ENCODE peak calls at places on chromosomes 16 and 17, in eight cellular contexts. I is aorta; J is A549; R is upper lobe of right lung; N is mammary epithelial cell; F is right cardiac atrium; S is CD4-positive, CD25-positive, alpha-beta regulatory T cell; C is effector memory CD4-positive, alpha-beta T cell. G is an unnamed sample. For H3K4me1, the result is how much of the 10 kb centered on the place peaks cover.

GRCh38 chr16:2438121-2438520 is 8.9 kb downstream of the CCNF start:
- DNase-seq in I (no peak), J (no peak), R (no peak), N (no peak), F (no peak), S (no peak), C (no peak), G (no peak)

GRCh38 chr16:74627506-74628220 is 20.7 kb upstream of the GLG1 start:
- DNase-seq in I (no peak), J (no peak), R (no peak), N (no peak), F (no peak), S (peak), C (no peak), G (no peak)

GRCh38 chr17:2101448-2102257 is 46.8 kb downstream of the HIC1 start:
- DNase-seq in I (no peak), J (no peak), R (peak), N (peak), F (no peak), S (peak), C (peak), G (peak)

GRCh38 chr16:12319464-12320030 is 343.0 kb downstream of the SNX29 start:
- DNase-seq in I (no peak), J (no peak), R (no peak), N (no peak), F (no peak), S (no peak), C (no peak), G (no peak)

GRCh38 chr16:82043680-82044584 is 8.9 kb downstream of the HSD17B2 start:
- DNase-seq in I (no peak), J (no peak), R (no peak), N (peak), F (no peak), S (no peak), C (no peak), G (no peak)

GRCh38 chr17:61443475-61443882 is 8.7 kb upstream of the TBX4 start:
- DNase-seq in I (no peak), J (no peak), R (no peak), N (no peak), F (no peak), S (no peak), C (no peak), G (no peak)

GRCh38 chr16:80161799-80162380 is 378.9 kb upstream of the DYNLRB2 start:
- DNase-seq in I (no peak), J (no peak), R (no peak), N (no peak), F (no peak), S (no peak), C (no peak), G (no peak)

GRCh38 chr17:7132511-7133094 is 18.0 kb upstream of the ASGR2 start:
- DNase-seq in I (peak), J (no peak), R (peak), N (no peak), F (no peak), S (peak), C (peak), G (peak)

GRCh38 chr16:84585886-84586285 is 32.0 kb downstream of the COTL1 start:
- DNase-seq in I (no peak), J (peak), R (no peak), N (no peak), F (no peak), S (no peak), C (no peak), G (no peak)

GRCh38 chr16:2039286-2040030 is 8.2 kb downstream of the NTHL1 start:
- DNase-seq in I (no peak), J (peak), R (peak), N (no peak), F (peak), S (no peak), C (no peak), G (no peak)

GRCh38 chr16:48041861-48042435 is 113.8 kb downstream of the ABCC12 start:
- DNase-seq in I (no peak), J (peak), R (no peak), N (peak), F (no peak), S (no peak), C (no peak), G (no peak)

GRCh38 chr17:30323895-30324319 is 9.9 kb downstream of the TMIGD1 start:
- DNase-seq in I (no peak), J (peak), R (no peak), N (peak), F (peak), S (no peak), C (peak), G (peak)

GRCh38 chr17:4101127-4101798 is 41.6 kb downstream of the ZZEF1 start:
- DNase-seq in I (no peak), J (peak), R (no peak), N (no peak), F (no peak), S (peak), C (peak), G (no peak)

GRCh38 chr17:49224997-49225337 is 5.6 kb downstream of the PHOSPHO1 start:
- DNase-seq in I (no peak), J (no peak), R (no peak), N (no peak), F (no peak), S (no peak), C (no peak), G (no peak)

GRCh38 chr17:27321372-27321771 is 27.5 kb downstream of the WSB1 start:
- DNase-seq in I (no peak), J (no peak), R (no peak), N (no peak), F (no peak), S (no peak), C (no peak), G (no peak)

GRCh38 chr17:13597723-13598347 is 3.9 kb downstream of the HS3ST3A1 start:
- DNase-seq in I (no peak), J (peak), R (no peak), N (peak), F (peak), S (peak), C (no peak), G (peak)

GRCh38 chr17:5758651-5759050 is 174.3 kb upstream of the NLRP1 start:
- DNase-seq in I (no peak), J (peak), R (no peak), N (peak), F (no peak), S (peak), C (no peak), G (no peak)

GRCh38 chr17:17628388-17629008 is 37.0 kb upstream of the PEMT start:
- DNase-seq in I (no peak), J (no peak), R (no peak), N (no peak), F (no peak), S (peak), C (no peak), G (peak)

GRCh38 chr17:83125515-83126274 is 46.3 kb downstream of the METRNL start:
- DNase-seq in I (peak), J (no peak), R (peak), N (peak), F (peak), S (peak), C (no peak), G (no peak)

GRCh38 chr16:11636172-11636721 is 32.0 kb upstream of the SNN start:
- DNase-seq in I (no peak), J (no peak), R (no peak), N (no peak), F (no peak), S (peak), C (no peak), G (no peak)

GRCh38 chr17:48374650-48375230 is 55.3 kb downstream of the SKAP1 start:
- DNase-seq in I (no peak), J (peak), R (no peak), N (peak), F (no peak), S (peak), C (no peak), G (no peak)

GRCh38 chr17:5676012-5676411 is 91.7 kb upstream of the NLRP1 start:
- DNase-seq in I (no peak), J (no peak), R (no peak), N (no peak), F (no peak), S (no peak), C (no peak), G (no peak)

GRCh38 chr17:35448214-35448898 is at the start of gene SLFN13:
- DNase-seq in I (peak), J (peak), R (peak), N (peak), F (peak), S (peak), C (peak), G (peak)

GRCh38 chr16:27598921-27599565 is 49.1 kb downstream of the KATNIP start:
- DNase-seq in I (no peak), J (no peak), R (no peak), N (no peak), F (no peak), S (no peak), C (no peak), G (no peak)

GRCh38 chr16:10579965-10580918 is at the start of gene EMP2:
- DNase-seq in I (peak), J (peak), R (peak), N (peak), F (peak), S (no peak), C (no peak), G (no peak)

GRCh38 chr17:1617620-1618174 is 10.9 kb downstream of the SLC43A2 start:
- DNase-seq in I (no peak), J (peak), R (no peak), N (no peak), F (peak), S (no peak), C (no peak), G (no peak)

GRCh38 chr17:32929588-32929987 is 1.6 kb downstream of the TMEM98 start:
- DNase-seq in I (no peak), J (no peak), R (no peak), N (no peak), F (no peak), S (no peak), C (no peak), G (no peak)

GRCh38 chr17:43338886-43339516 is 59.8 kb upstream of the ARL4D start:
- DNase-seq in I (peak), J (peak), R (peak), N (peak), F (peak), S (peak), C (peak), G (peak)

GRCh38 chr17:57874434-57875108 is 24.7 kb upstream of the MRPS23 start:
- DNase-seq in I (peak), J (no peak), R (no peak), N (peak), F (peak), S (no peak), C (no peak), G (no peak)
- H3K4me3 ChIP-seq in I (no peak), J (no peak), R (peak), N (no peak), F (no peak), S (no peak), C (peak), G (peak)

GRCh38 chr16:72847187-72848044 is 200.5 kb downstream of the ZFHX3 start:
- DNase-seq in I (no peak), J (peak), R (no peak), N (no peak), F (no peak), S (peak), C (no peak), G (no peak)
- H3K4me1 ChIP-seq in I (under half), J (half or more), R (under half), N (under half), F (under half), S (under half), C (under half), G (under half)

DNA sequence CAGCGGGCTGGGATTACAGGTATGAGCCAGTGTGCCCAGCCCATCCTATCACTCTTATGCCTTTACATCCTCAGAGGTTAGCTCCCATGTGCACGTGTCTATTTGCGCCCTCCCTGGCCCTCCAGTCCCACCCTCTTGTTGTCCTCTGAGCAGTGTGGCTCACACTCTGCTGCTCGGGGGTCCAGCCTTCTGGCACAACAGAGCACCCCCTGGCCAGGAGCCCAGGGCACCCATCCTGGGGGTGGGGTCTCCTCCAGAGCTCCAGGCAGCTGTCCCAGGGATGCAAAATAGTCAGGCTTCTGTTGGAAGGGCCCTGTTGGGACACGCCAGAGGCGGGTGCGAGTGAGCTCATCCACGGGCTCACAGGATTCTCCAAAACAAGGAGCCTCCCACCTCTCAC is 11.7 kb upstream of the FAM83G start:
- DNase-seq in I (peak), J (no peak), R (peak), N (no peak), F (no peak), S (no peak), C (no peak), G (no peak)
- H3K27ac ChIP-seq in I (no peak), J (no peak), R (no peak), N (no peak), F (no peak), S (no peak), C (no peak), G (no peak)

DNA sequence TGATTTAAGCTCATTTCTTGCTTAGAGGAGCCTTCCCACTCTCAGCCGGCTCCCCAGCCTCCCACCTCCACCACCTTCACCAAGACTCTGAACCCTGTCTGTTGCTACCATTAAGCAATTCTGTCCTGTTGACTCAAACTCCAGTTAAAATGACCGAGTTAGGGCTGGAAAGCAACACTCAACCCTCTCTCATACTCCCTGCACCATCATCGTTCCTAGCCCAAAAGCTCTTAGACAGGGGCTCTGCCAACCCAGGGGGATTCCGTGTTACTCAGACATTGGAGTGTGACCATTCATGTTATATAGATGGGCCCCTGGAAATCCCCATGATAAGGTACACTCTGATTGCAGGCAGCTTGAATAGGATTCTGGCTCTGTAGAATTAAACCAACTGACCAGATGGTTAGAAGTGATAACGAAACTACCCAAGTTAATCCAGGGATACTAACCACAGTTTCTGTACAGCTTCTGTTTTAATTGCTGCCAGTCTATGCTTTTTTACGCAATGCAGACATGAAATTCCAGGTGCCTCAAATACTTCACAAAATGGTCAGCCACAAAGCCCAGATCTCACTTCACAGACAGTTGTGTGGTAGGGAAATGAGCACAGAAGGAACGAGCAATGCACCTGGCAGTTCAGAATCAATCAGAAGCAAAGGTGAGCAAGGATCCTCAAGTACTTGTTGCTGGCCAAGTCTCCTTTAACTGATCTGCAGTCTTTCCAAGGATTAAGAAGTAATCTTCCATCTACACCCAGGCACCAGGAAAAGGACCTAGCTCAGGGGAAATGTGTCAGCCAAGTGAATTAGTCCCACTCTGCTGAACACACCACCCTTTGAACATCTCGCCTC is 2.1 kb downstream of the SSTR2 start:
- DNase-seq in I (no peak), J (no peak), R (no peak), N (no peak), F (no peak), S (no peak), C (no peak), G (no peak)
- H3K4me3 ChIP-seq in I (no peak), J (peak), R (peak), N (no peak), F (peak), S (no peak), C (no peak), G (no peak)

GRCh38 chr16:66386629-66387622 is 20.4 kb downstream of the CDH5 start:
- DNase-seq in I (no peak), J (no peak), R (no peak), N (no peak), F (no peak), S (no peak), C (no peak), G (no peak)
- H3K4me1 ChIP-seq in I (under half), J (under half), R (under half), N (under half), F (under half), S (under half), C (under half), G (under half)

GRCh38 chr17:15236281-15237105 is 28.6 kb downstream of the PMP22 start:
- DNase-seq in I (no peak), J (no peak), R (no peak), N (no peak), F (no peak), S (no peak), C (no peak), G (no peak)

GRCh38 chr17:15237106-15237425 is 28.1 kb downstream of the PMP22 start:
- DNase-seq in I (no peak), J (no peak), R (no peak), N (no peak), F (no peak), S (no peak), C (no peak), G (no peak)

GRCh38 chr17:15240617-15241016 is 24.5 kb downstream of the PMP22 start:
- DNase-seq in I (no peak), J (no peak), R (no peak), N (no peak), F (no peak), S (no peak), C (no peak), G (no peak)

GRCh38 chr17:15239471-15239870 is 25.7 kb downstream of the PMP22 start:
- DNase-seq in I (no peak), J (no peak), R (no peak), N (no peak), F (peak), S (no peak), C (no peak), G (no peak)

DNA sequence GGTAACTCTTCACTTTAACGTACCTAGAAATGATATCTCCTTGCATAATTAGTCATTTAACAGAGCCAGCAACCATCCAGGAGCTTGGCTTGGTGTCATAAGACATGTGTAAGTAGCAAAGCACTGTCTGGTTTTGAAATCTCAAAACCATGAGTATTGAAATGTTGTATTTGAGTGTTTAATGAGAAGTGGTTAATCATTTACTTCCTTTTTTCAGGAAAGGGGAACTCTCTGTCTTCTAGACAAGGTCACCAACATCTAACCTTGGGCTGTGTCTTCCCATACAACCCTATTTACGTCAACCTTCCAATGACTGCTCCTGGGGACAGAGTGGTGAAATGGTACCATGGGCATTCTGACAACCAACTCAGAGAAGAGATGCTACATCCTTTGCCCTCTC is 27.1 kb downstream of the PMP22 start:
- DNase-seq in I (no peak), J (no peak), R (no peak), N (no peak), F (no peak), S (no peak), C (no peak), G (no peak)
- H3K27ac ChIP-seq in I (no peak), J (no peak), R (no peak), N (no peak), F (no peak), S (no peak), C (no peak), G (no peak)

GRCh38 chr17:55254375-55254774 is 10.4 kb upstream of the HLF start:
- DNase-seq in I (no peak), J (no peak), R (no peak), N (no peak), F (no peak), S (no peak), C (no peak), G (no peak)
- H3K4me3 ChIP-seq in I (no peak), J (no peak), R (no peak), N (no peak), F (no peak), S (no peak), C (no peak), G (no peak)